ENCODE peak calls at places on chromosomes 5 and 9, in ten cellular contexts. G is GM23248, M is brain microvascular endothelial cell, R is aorta, A is foreskin fibroblast, D is HCT116, K is choroid plexus epithelial cell, U is heart left ventricle, T is psoas muscle, J is GM12864. X is an unnamed sample.

GRCh38 chr5:113122053-113122452 is 145.5 kb downstream of the DCP2 start:
- DNase-seq in G (peak; percentile 94), M (no peak), R (peak; percentile 55), A (peak; percentile 96), D (no peak), K (peak; percentile 26), U (no peak), T (no peak), J (no peak), X (no peak)

GRCh38 chr5:39520232-39520572 is 95.4 kb upstream of the DAB2 start:
- DNase-seq in G (peak; percentile 91), M (peak; percentile 82), R (no peak), A (peak; percentile 88), D (no peak), K (peak; percentile 96), U (peak; percentile 38), T (no peak), J (no peak), X (no peak)

GRCh38 chr5:143345671-143346440 is 57.6 kb downstream of the NR3C1 start:
- DNase-seq in G (no peak), M (no peak), R (no peak), A (no peak), D (no peak), K (no peak), U (no peak), T (no peak), J (no peak), X (no peak)

GRCh38 chr9:121958530-121958929 is 134.6 kb downstream of the TTLL11 start:
- DNase-seq in G (peak; percentile 20), M (no peak), R (no peak), A (no peak), D (no peak), K (no peak), U (no peak), T (no peak), J (no peak), X (no peak)

GRCh38 chr5:7851240-7851592 is 283 bp upstream of the CFAP90 start:
- DNase-seq in G (no peak), M (no peak), R (no peak), A (no peak), D (no peak), K (no peak), U (no peak), T (no peak), J (no peak), X (no peak)

GRCh38 chr5:151097081-151097480 is 16.2 kb upstream of the TNIP1 start:
- DNase-seq in G (no peak), M (no peak), R (no peak), A (no peak), D (no peak), K (no peak), U (no peak), T (no peak), J (no peak), X (no peak)

GRCh38 chr5:89313044-89313443 is 430.1 kb upstream of the MEF2C start:
- DNase-seq in G (peak; percentile 88), M (peak; percentile 90), R (no peak), A (peak; percentile 90), D (peak; percentile 71), K (peak; percentile 68), U (no peak), T (no peak), J (no peak), X (no peak)

GRCh38 chr5:14447958-14448881 is 133.4 kb upstream of the OTULINL start:
- DNase-seq in G (peak; percentile 64), M (peak; percentile 51), R (no peak), A (peak; percentile 61), D (no peak), K (peak; percentile 79), U (peak; percentile 47), T (no peak), J (no peak), X (no peak)

GRCh38 chr5:36744678-36745659 is 131.6 kb upstream of the NIPBL start:
- DNase-seq in G (peak; percentile 81), M (peak; percentile 28), R (peak; percentile 69), A (peak; percentile 87), D (peak; percentile 76), K (peak; percentile 48), U (peak; percentile 46), T (peak; percentile 78), J (no peak), X (peak; percentile 76)

GRCh38 chr5:36741138-36741537 is 134.7 kb downstream of the SLC1A3 start:
- DNase-seq in G (no peak), M (no peak), R (no peak), A (peak; percentile 14), D (no peak), K (no peak), U (no peak), T (no peak), J (no peak), X (no peak)

GRCh38 chr5:36740259-36740898 is 134.0 kb downstream of the SLC1A3 start:
- DNase-seq in G (no peak), M (no peak), R (no peak), A (peak; percentile 33), D (no peak), K (peak; percentile 56), U (no peak), T (no peak), J (no peak), X (no peak)

GRCh38 chr5:36739751-36740221 is 133.4 kb downstream of the SLC1A3 start:
- DNase-seq in G (peak; percentile 70), M (peak; percentile 75), R (peak; percentile 79), A (peak; percentile 72), D (peak; percentile 73), K (peak; percentile 89), U (peak; percentile 18), T (peak; percentile 66), J (no peak), X (peak; percentile 63)

GRCh38 chr5:36744041-36744677 is 132.4 kb upstream of the NIPBL start:
- DNase-seq in G (peak; percentile 15), M (peak; percentile 4), R (no peak), A (no peak), D (no peak), K (peak; percentile 38), U (no peak), T (no peak), J (no peak), X (no peak)
- H3K4me3 ChIP-seq in G (peak overlapping the region; percentile 87), M (peak overlapping the region; percentile 56), R (peak overlapping the region; percentile 59), A (peak overlapping the region; percentile 58), D (peak overlapping the region; percentile 74), K (peak overlapping the region; percentile 64), U (peak overlapping the region; percentile 50), T (peak overlapping the region; percentile 78), J (peak overlapping the region; percentile 74), X (peak overlapping the region; percentile 58)

DNA sequence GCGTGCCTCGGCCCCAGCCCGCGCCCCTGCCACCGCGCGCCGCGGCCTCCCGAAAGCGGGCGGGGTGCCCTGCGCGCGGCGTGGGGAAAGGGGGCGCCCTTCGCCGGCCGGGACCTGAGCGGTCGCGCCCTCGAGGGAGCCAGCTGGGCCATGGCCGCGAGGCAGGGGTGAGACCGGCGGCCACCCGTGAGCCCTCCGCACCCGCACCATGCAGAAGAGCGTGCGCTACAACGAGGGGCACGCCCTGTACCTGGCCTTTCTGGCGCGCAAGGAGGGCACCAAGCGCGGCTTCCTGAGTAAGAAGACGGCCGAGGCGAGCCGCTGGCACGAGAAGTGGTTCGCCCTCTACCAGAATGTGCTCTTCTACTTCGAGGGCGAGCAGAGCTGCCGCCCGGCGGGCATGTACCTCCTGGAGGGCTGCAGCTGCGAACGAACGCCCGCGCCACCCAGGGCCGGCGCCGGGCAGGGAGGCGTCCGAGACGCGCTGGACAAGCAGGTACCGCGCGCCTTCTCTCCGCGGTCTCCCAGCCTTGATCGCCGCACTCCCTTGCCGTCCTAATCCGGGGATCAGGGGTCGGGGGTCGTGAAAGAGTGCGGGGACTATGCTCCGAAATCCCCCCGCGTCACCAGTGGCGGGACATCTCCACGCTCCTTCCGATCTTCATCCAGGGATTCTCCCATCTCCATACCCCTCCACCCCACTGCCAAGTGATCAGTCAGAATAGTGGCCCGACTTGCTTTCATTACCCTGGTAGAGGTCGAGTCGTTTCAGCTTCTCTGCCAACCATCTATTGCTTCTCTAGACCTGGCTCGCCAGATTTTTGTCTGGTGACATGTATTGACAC is 590 bp downstream of the RASGRF2 start:
- DNase-seq in G (peak; percentile 19), M (no peak), R (peak; percentile 48), A (peak; percentile 70), D (no peak), K (peak; percentile 28), U (peak; percentile 46), T (no peak), J (no peak), X (peak; percentile 52)
- H3K4me3 ChIP-seq in G (peak overlapping the region; percentile 39), M (peak overlapping the region; percentile 49), R (peak overlapping the region; percentile 48), A (peak overlapping the region; percentile 59), D (no peak overlapping the region), K (peak overlapping the region; percentile 68), U (peak overlapping the region; percentile 56), T (peak overlapping the region; percentile 66), J (no peak overlapping the region), X (peak overlapping the region; percentile 41)

GRCh38 chr5:56470007-56470406 is 236.9 kb upstream of the ANKRD55 start:
- DNase-seq in G (no peak), M (no peak), R (no peak), A (no peak), D (no peak), K (no peak), U (no peak), T (no peak), J (no peak), X (no peak)

GRCh38 chr5:56467176-56467717 is 234.1 kb upstream of the ANKRD55 start:
- DNase-seq in G (no peak), M (no peak), R (no peak), A (no peak), D (no peak), K (no peak), U (no peak), T (no peak), J (no peak), X (no peak)

GRCh38 chr5:56465757-56466127 is 232.6 kb upstream of the ANKRD55 start:
- DNase-seq in G (peak; percentile 14), M (no peak), R (no peak), A (peak; percentile 16), D (no peak), K (no peak), U (no peak), T (no peak), J (no peak), X (no peak)

GRCh38 chr5:56466136-56466816 is 233.1 kb upstream of the ANKRD55 start:
- DNase-seq in G (no peak), M (no peak), R (no peak), A (no peak), D (no peak), K (no peak), U (no peak), T (no peak), J (no peak), X (no peak)

DNA sequence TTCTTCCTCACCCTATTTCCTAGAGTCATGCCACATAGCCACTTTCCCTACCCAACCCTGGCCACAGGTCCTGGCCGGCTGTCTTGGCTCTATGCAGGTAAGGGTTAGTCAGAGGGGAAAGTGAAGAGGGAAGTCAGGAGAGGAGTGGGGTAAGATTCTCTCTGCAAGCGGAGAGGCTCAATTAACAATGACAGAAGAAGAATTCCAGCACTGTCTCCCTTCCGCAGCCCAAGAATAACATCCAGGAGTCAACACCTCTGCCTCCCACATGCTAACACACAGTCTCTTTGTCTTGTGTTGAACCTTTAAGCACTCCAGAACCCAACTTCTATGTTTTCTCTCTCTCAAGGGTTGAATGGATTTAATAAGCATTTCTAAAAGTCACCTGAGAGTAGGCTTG is 235.1 kb upstream of the ANKRD55 start:
- DNase-seq in G (no peak), M (no peak), R (no peak), A (no peak), D (no peak), K (no peak), U (no peak), T (no peak), J (no peak), X (no peak)
- H3K4me3 ChIP-seq in G (no peak overlapping the region), M (no peak overlapping the region), R (no peak overlapping the region), A (no peak overlapping the region), D (no peak overlapping the region), K (no peak overlapping the region), U (no peak overlapping the region), T (no peak overlapping the region), J (no peak overlapping the region), X (no peak overlapping the region)

GRCh38 chr9:29078063-29078660 is 1504.9 kb upstream of the C9orf72 start:
- DNase-seq in G (peak; percentile 31), M (no peak), R (no peak), A (peak; percentile 24), D (no peak), K (peak; percentile 67), U (no peak), T (no peak), J (no peak), X (no peak)
- H3K4me3 ChIP-seq in G (no peak overlapping the region), M (no peak overlapping the region), R (no peak overlapping the region), A (no peak overlapping the region), D (no peak overlapping the region), K (no peak overlapping the region), U (no peak overlapping the region), T (no peak overlapping the region), J (no peak overlapping the region), X (no peak overlapping the region)